ENCODE peak calls at places on chromosome 10, in seven cellular contexts. Y is heart left ventricle; H is activated CD4-positive, alpha-beta memory T cell treated with anti-CD3 and anti-CD28 coated beads for 36 hours; L is endothelial cell; O is stimulated activated CD4-positive, alpha-beta T cell treated with anti-CD3 and anti-CD28 coated beads, Interleukin-1b, Interleukin-23, amount 100 ng/mL, for 1 hour; K is GM23248; S is cardiac fibroblast. A is an unnamed sample.
A peak's percentile ranks its signal among the peaks of the same experiment; 100 is the strongest.

GRCh38 chr10:93468532-93469213 is 13.5 kb downstream of the MYOF start:
- DNase-seq in O (no peak), H (no peak), Y (no peak), K (peak; percentile 97), S (peak; percentile 94), L (no peak), A (no peak)

GRCh38 chr10:131230641-131231322 is 80.7 kb downstream of the TCERG1L start:
- DNase-seq in Y (no peak), K (no peak), L (no peak), O (no peak), H (no peak), S (no peak), A (no peak)

GRCh38 chr10:6053816-6054581 is 8.2 kb downstream of the IL2RA start:
- DNase-seq in L (peak; percentile 15), O (no peak), H (peak; percentile 53), Y (peak; percentile 71), S (no peak), K (no peak), A (no peak)

GRCh38 chr10:77457266-77457665 is 180.3 kb downstream of the KCNMA1 start:
- DNase-seq in K (no peak), S (no peak), L (no peak), H (no peak), Y (no peak), O (no peak), A (no peak)

GRCh38 chr10:74199315-74199714 is 48.3 kb downstream of the ADK start:
- DNase-seq in K (no peak), O (no peak), H (no peak), S (no peak), Y (no peak), L (no peak), A (no peak)

GRCh38 chr10:17548162-17548561 is 69.0 kb downstream of the HACD1 start:
- DNase-seq in L (no peak), O (no peak), K (no peak), Y (no peak), H (no peak), S (peak; percentile 53), A (no peak)

GRCh38 chr10:118980135-118980865 is 49.2 kb upstream of the NANOS1 start:
- DNase-seq in H (no peak), S (no peak), L (no peak), K (no peak), O (no peak), Y (no peak), A (no peak)

GRCh38 chr10:28087675-28088351 is 88.9 kb upstream of the ODAD2 start:
- DNase-seq in H (no peak), K (peak; percentile 67), O (no peak), S (peak; percentile 77), L (no peak), Y (no peak), A (no peak)

GRCh38 chr10:51244739-51245138 is 170.5 kb downstream of the PRKG1 start:
- DNase-seq in L (no peak), H (no peak), S (peak; percentile 71), O (no peak), Y (no peak), K (peak; percentile 86), A (no peak)

GRCh38 chr10:107496594-107496993 is 332.1 kb upstream of the SORCS1 start:
- DNase-seq in L (no peak), K (peak; percentile 38), O (no peak), H (no peak), S (peak; percentile 2), Y (no peak), A (no peak)

GRCh38 chr10:106175760-106176377 is 988.6 kb downstream of the SORCS1 start:
- DNase-seq in O (no peak), H (no peak), L (no peak), Y (no peak), S (peak; percentile 62), K (peak; percentile 44), A (peak; percentile 21)

GRCh38 chr10:24417053-24417452 is 208.1 kb downstream of the KIAA1217 start:
- DNase-seq in Y (no peak), H (no peak), O (no peak), S (no peak), L (no peak), K (no peak), A (no peak)

GRCh38 chr10:2150315-2150714 is 413.0 kb upstream of the ADARB2 start:
- DNase-seq in Y (no peak), H (no peak), O (no peak), L (no peak), K (no peak), S (no peak), A (no peak)

GRCh38 chr10:82318533-82318932 is 443.5 kb downstream of the NRG3 start:
- DNase-seq in L (no peak), K (no peak), O (no peak), Y (no peak), H (no peak), S (no peak), A (no peak)

GRCh38 chr10:35218339-35218955 is 91.8 kb downstream of the CREM start:
- DNase-seq in Y (peak; percentile 85), L (peak; percentile 77), S (peak; percentile 95), H (peak; percentile 90), O (peak; percentile 68), K (peak; percentile 94), A (peak; percentile 84)

GRCh38 chr10:114634607-114634974 is 23.5 kb downstream of the ABLIM1 start:
- DNase-seq in Y (peak; percentile 74), O (no peak), L (no peak), S (peak; percentile 80), H (no peak), K (peak; percentile 97), A (no peak)

GRCh38 chr10:1677307-1677939 is 59.9 kb downstream of the ADARB2 start:
- DNase-seq in S (no peak), K (no peak), L (no peak), O (no peak), H (no peak), Y (no peak), A (no peak)

GRCh38 chr10:109914966-109915365 is 8.3 kb downstream of the XPNPEP1 start:
- DNase-seq in L (no peak), Y (no peak), S (peak; percentile 90), H (peak; percentile 56), K (peak; percentile 92), O (no peak), A (peak; percentile 80)

GRCh38 chr10:1159131-1160061 is 103.2 kb downstream of the WDR37 start:
- DNase-seq in K (no peak), H (no peak), L (no peak), S (no peak), Y (peak; percentile 9), O (no peak), A (no peak)

GRCh38 chr10:61842755-61843497 is 58.6 kb upstream of the ARID5B start:
- DNase-seq in S (peak; percentile 76), O (no peak), Y (no peak), L (no peak), H (no peak), K (peak; percentile 87), A (no peak)

GRCh38 chr10:43203491-43204393 is 63.1 kb downstream of the RASGEF1A start:
- DNase-seq in K (no peak), L (peak; percentile 60), S (no peak), Y (peak; percentile 20), H (peak; percentile 44), O (no peak), A (no peak)

GRCh38 chr10:86931872-86932271 is 25.5 kb downstream of the MMRN2 start:
- DNase-seq in L (no peak), H (no peak), Y (no peak), O (no peak), S (peak; percentile 73), K (peak; percentile 69), A (no peak)

GRCh38 chr10:132539894-132540293 is 2.3 kb downstream of the INPP5A start:
- DNase-seq in S (peak; percentile 77), H (peak; percentile 62), K (peak; percentile 88), O (no peak), L (no peak), Y (no peak), A (no peak)

GRCh38 chr10:123222832-123223231 is 68.6 kb downstream of the BUB3 start:
- DNase-seq in Y (no peak), H (no peak), L (no peak), O (no peak), K (no peak), S (no peak), A (no peak)

GRCh38 chr10:31940839-31941653 is 12.4 kb upstream of the ARHGAP12 start:
- DNase-seq in L (no peak), K (peak; percentile 98), H (peak; percentile 47), Y (no peak), O (no peak), S (peak; percentile 97), A (no peak)

GRCh38 chr10:95963202-95963991 is 55.6 kb downstream of the CC2D2B start:
- DNase-seq in Y (no peak), K (no peak), O (no peak), L (no peak), S (no peak), H (no peak), A (peak; percentile 14)

GRCh38 chr10:4678023-4678950 is 147.7 kb upstream of the AKR1E2 start:
- DNase-seq in H (no peak), L (no peak), K (peak; percentile 87), Y (no peak), S (peak; percentile 98), O (no peak), A (no peak)

GRCh38 chr10:15436696-15437095 is 65.6 kb upstream of the FAM171A1 start:
- DNase-seq in O (no peak), L (no peak), H (no peak), Y (no peak), K (peak; percentile 32), S (peak; percentile 42), A (no peak)

GRCh38 chr10:21950566-21950965 is 53.0 kb downstream of the DNAJC1 start:
- DNase-seq in O (no peak), S (no peak), K (no peak), H (no peak), Y (no peak), L (no peak), A (no peak)